ENCODE peak calls at places on chromosomes 12 and 14, in eight cellular contexts. Q, N, X, V, G, D, F and S are unnamed samples.

GRCh38 chr12:63822352-63822751 is 22.1 kb upstream of the SRGAP1 start:
- DNase-seq in F (no peak), D (peak), G (no peak), Q (no peak), X (no peak), V (peak), N (no peak), S (no peak)

GRCh38 chr12:94536040-94536965 is 76.6 kb upstream of the CEP83 start:
- DNase-seq in D (no peak), F (no peak), N (no peak), G (no peak), V (no peak), Q (no peak), X (no peak), S (no peak)

GRCh38 chr14:96817750-96818666 is 20.8 kb downstream of the VRK1 start:
- DNase-seq in V (no peak), Q (no peak), D (no peak), F (no peak), X (no peak), G (no peak), N (no peak), S (no peak)

GRCh38 chr14:54908230-54908629 is 5.6 kb upstream of the GCH1 start:
- DNase-seq in Q (no peak), X (no peak), N (no peak), G (no peak), V (no peak), D (peak), F (no peak), S (peak)

GRCh38 chr12:113271853-113272561 is 50.7 kb downstream of the TPCN1 start:
- DNase-seq in X (peak), V (peak), Q (peak), N (no peak), G (no peak), F (peak), D (peak), S (peak)

GRCh38 chr12:12720637-12721250 is 3.6 kb downstream of the CDKN1B start:
- DNase-seq in V (no peak), D (peak), X (no peak), Q (no peak), F (no peak), N (no peak), G (no peak), S (no peak)

GRCh38 chr14:54696998-54697397 is 130.1 kb downstream of the SAMD4A start:
- DNase-seq in D (no peak), Q (no peak), F (no peak), N (no peak), V (no peak), X (peak), G (no peak), S (no peak)

GRCh38 chr14:104926619-104927431 is 2.1 kb downstream of the PLD4 start:
- DNase-seq in N (no peak), X (no peak), F (no peak), D (no peak), G (peak), V (no peak), Q (no peak), S (peak)

GRCh38 chr12:105552056-105552455 is 221.6 kb downstream of the C12orf75 start:
- DNase-seq in G (no peak), Q (no peak), X (peak), F (no peak), N (no peak), D (no peak), V (no peak), S (no peak)

GRCh38 chr12:98053202-98053601 is 462.2 kb upstream of the TMPO start:
- DNase-seq in G (no peak), V (no peak), X (no peak), D (no peak), Q (no peak), F (no peak), N (no peak), S (no peak)

GRCh38 chr12:95624544-95624943 is 73.3 kb upstream of the USP44 start:
- DNase-seq in G (no peak), N (no peak), V (peak), X (no peak), D (peak), F (peak), Q (no peak), S (no peak)

GRCh38 chr14:75184447-75184846 is 8.0 kb upstream of the TMED10 start:
- DNase-seq in D (peak), F (peak), Q (no peak), N (no peak), X (no peak), V (no peak), G (no peak), S (peak)

GRCh38 chr14:94571950-94572349 is 9.3 kb upstream of the SERPINA5 start:
- DNase-seq in D (peak), G (no peak), X (no peak), N (no peak), F (no peak), Q (no peak), V (no peak), S (no peak)